ENCODE peak calls at places on chromosomes 4 and X, in ten cellular contexts. I is brain microvascular endothelial cell; T is T-helper 2 cell treated with Interferon-gamma antibody and Interleukin-4, amounts not matched to agents 5 μg/mL and 100 μg/mL, for 36 hours; F is immature natural killer cell; Q is activated T-cell treated with anti-CD3 and anti-CD28 coated beads for 1 hour; A is activated CD4-positive, alpha-beta T cell treated with anti-CD3 and anti-CD28 coated beads for 36 hours; O is globus pallidus; B is NCI-H187; C is CD4-positive, CD25-positive, alpha-beta regulatory T cell; R is transverse colon. Y is an unnamed sample.

GRCh38 chrX:72128881-72129280 is 2.8 kb downstream of the RTL5 start:
- DNase-seq in Q (no peak), C (no peak), T (no peak), A (peak), R (no peak), F (no peak), O (no peak), B (no peak), I (no peak), Y (no peak)

GRCh38 chr4:98519268-98519993 is 139.0 kb downstream of the TSPAN5 start:
- DNase-seq in R (no peak), C (no peak), Q (no peak), F (no peak), B (no peak), I (peak), T (no peak), A (no peak), O (no peak), Y (no peak)

GRCh38 chr4:88907478-88907877 is 149.5 kb downstream of the FAM13A start:
- DNase-seq in F (no peak), A (no peak), T (no peak), I (no peak), R (no peak), Q (no peak), B (no peak), C (no peak), O (no peak), Y (no peak)

GRCh38 chrX:42073468-42073867 is 150.1 kb upstream of the CASK start:
- DNase-seq in Q (no peak), C (no peak), A (no peak), R (no peak), F (no peak), O (no peak), I (no peak), T (no peak), B (no peak), Y (no peak)

GRCh38 chr4:149269835-149270234 is 545.8 kb downstream of the IQCM start:
- DNase-seq in A (no peak), O (no peak), F (no peak), Q (no peak), C (no peak), I (no peak), R (no peak), T (no peak), B (no peak), Y (no peak)

GRCh38 chrX:10741003-10741402 is 120.6 kb upstream of the MID1 start:
- DNase-seq in B (no peak), R (no peak), Q (no peak), C (no peak), I (no peak), T (no peak), F (no peak), A (no peak), O (no peak), Y (no peak)

GRCh38 chrX:110954428-110954827 is 141.6 kb upstream of the PAK3 start:
- DNase-seq in I (no peak), A (no peak), F (no peak), Q (no peak), R (no peak), C (no peak), B (no peak), T (no peak), O (no peak), Y (no peak)

GRCh38 chr4:101104264-101105052 is 242.9 kb downstream of the PPP3CA start:
- DNase-seq in R (no peak), A (no peak), I (no peak), O (no peak), T (no peak), B (no peak), F (no peak), Q (no peak), C (no peak), Y (no peak)

GRCh38 chr4:17065821-17066220 is 167.4 kb upstream of the LDB2 start:
- DNase-seq in R (no peak), B (no peak), I (peak), T (no peak), A (no peak), O (no peak), Q (no peak), C (no peak), F (no peak), Y (no peak)

GRCh38 chr4:52889778-52890400 is 27.8 kb downstream of the RASL11B start:
- DNase-seq in A (peak), B (no peak), C (no peak), O (no peak), Q (no peak), R (no peak), T (no peak), I (no peak), F (no peak), Y (no peak)

GRCh38 chr4:17098401-17098800 is 200.0 kb upstream of the LDB2 start:
- DNase-seq in R (no peak), C (no peak), T (no peak), I (no peak), A (no peak), F (no peak), O (no peak), Q (no peak), B (no peak), Y (no peak)

GRCh38 chr4:56630876-56631666 is 50.0 kb downstream of the HOPX start:
- DNase-seq in F (no peak), Q (no peak), R (no peak), I (no peak), C (no peak), B (no peak), O (no peak), T (no peak), A (no peak), Y (no peak)

GRCh38 chr4:86358176-86358701 is 1.6 kb downstream of the MAPK10 start:
- DNase-seq in Q (no peak), A (no peak), R (no peak), C (no peak), B (no peak), I (no peak), O (peak), T (no peak), F (no peak), Y (no peak)

GRCh38 chr4:40439519-40439918 is 104.4 kb downstream of the CHRNA9 start:
- DNase-seq in O (no peak), I (no peak), B (no peak), T (no peak), A (no peak), C (no peak), F (no peak), R (no peak), Q (no peak), Y (no peak)

GRCh38 chr4:55125763-55126541 is 557 bp upstream of the KDR start:
- DNase-seq in I (no peak), R (no peak), T (no peak), B (no peak), Q (no peak), O (no peak), A (no peak), F (no peak), C (no peak), Y (no peak)

GRCh38 chr4:182862921-182863320 is 54.3 kb downstream of the DCTD start:
- DNase-seq in B (no peak), R (peak), Q (no peak), F (no peak), T (no peak), C (no peak), O (no peak), I (no peak), A (no peak), Y (peak)

GRCh38 chr4:47287735-47288134 is 175.8 kb downstream of the COMMD8 start:
- DNase-seq in F (no peak), Q (no peak), C (no peak), T (no peak), R (no peak), B (no peak), O (no peak), I (peak), A (no peak), Y (no peak)

GRCh38 chr4:8245879-8246833 is 23.4 kb upstream of the HTRA3 start:
- DNase-seq in I (no peak), A (no peak), C (no peak), Q (no peak), F (no peak), R (no peak), B (no peak), T (no peak), O (no peak), Y (no peak)

Y was measured in DMS79.